ENCODE peak calls at places on chromosome 17, in six cellular contexts. G, Y, R, V, Z and S are unnamed samples.

GRCh38 chr17:80559688-80560290 is 15.2 kb downstream of the RPTOR start:
- DNase-seq in Y (no peak), G (no peak), R (no peak), V (peak), Z (no peak), S (no peak)

GRCh38 chr17:82241183-82241925 is 12.5 kb downstream of the SLC16A3 start:
- DNase-seq in Z (no peak), Y (peak), V (no peak), G (no peak), R (no peak), S (no peak)

GRCh38 chr17:44966348-44967025 is 1.6 kb downstream of the C1QL1 start:
- DNase-seq in R (no peak), Z (no peak), V (no peak), Y (no peak), G (no peak), S (no peak)

GRCh38 chr17:58966208-58966607 is 140.5 kb downstream of the TRIM37 start:
- DNase-seq in R (no peak), Y (no peak), Z (no peak), G (no peak), V (no peak), S (no peak)

GRCh38 chr17:61463068-61463980 is 11.1 kb downstream of the TBX4 start:
- DNase-seq in R (no peak), V (no peak), G (no peak), Z (no peak), Y (no peak), S (no peak)

GRCh38 chr17:80413771-80414507 is 1.0 kb upstream of the ENDOV start:
- DNase-seq in Z (no peak), R (no peak), Y (no peak), V (no peak), G (no peak), S (no peak)

GRCh38 chr17:78174332-78174869 is 6.0 kb downstream of the SYNGR2 start:
- DNase-seq in R (no peak), V (no peak), Z (no peak), Y (no peak), G (peak), S (no peak)

GRCh38 chr17:72792771-72793170 is 299.7 kb downstream of the SLC39A11 start:
- DNase-seq in V (no peak), G (no peak), Y (no peak), R (no peak), Z (no peak), S (no peak)

GRCh38 chr17:10663231-10663630 is 6.1 kb upstream of the MYH3 start:
- DNase-seq in Y (no peak), G (no peak), Z (no peak), V (no peak), R (no peak), S (no peak)

GRCh38 chr17:19003966-19004600 is 481 bp downstream of the FAM83G start:
- DNase-seq in R (peak), Z (no peak), G (peak), V (no peak), Y (peak), S (no peak)

GRCh38 chr17:56595831-56596740 is 2.6 kb downstream of the NOG start:
- DNase-seq in R (no peak), Y (peak), V (no peak), Z (peak), G (peak), S (no peak)

GRCh38 chr17:82283208-82283749 is 9.8 kb upstream of the CSNK1D start:
- DNase-seq in R (no peak), Z (peak), V (no peak), Y (peak), G (no peak), S (peak)

GRCh38 chr17:8766731-8767130 is 8.4 kb upstream of the SPDYE4 start:
- DNase-seq in Y (no peak), G (no peak), V (no peak), R (no peak), Z (no peak), S (no peak)

GRCh38 chr17:11276486-11276885 is 35.5 kb downstream of the SHISA6 start:
- DNase-seq in G (no peak), V (no peak), Z (no peak), Y (no peak), R (no peak), S (no peak)

GRCh38 chr17:67215991-67216421 is 29.0 kb downstream of the HELZ start:
- DNase-seq in Y (no peak), Z (no peak), R (no peak), V (no peak), G (no peak), S (no peak)

GRCh38 chr17:41340934-41341861 is 9.4 kb downstream of the KRT33A start:
- DNase-seq in Z (no peak), V (no peak), G (no peak), R (no peak), Y (no peak), S (no peak)

GRCh38 chr17:70848785-70849184 is 679.5 kb downstream of the KCNJ2 start:
- DNase-seq in Z (no peak), G (no peak), Y (peak), V (peak), R (no peak), S (no peak)

GRCh38 chr17:48478224-48479013 is 48.4 kb upstream of the SKAP1 start:
- DNase-seq in R (peak), Z (no peak), Y (no peak), V (no peak), G (peak), S (no peak)

GRCh38 chr17:37642706-37643105 is 540 bp downstream of the DDX52 start:
- DNase-seq in V (no peak), Y (no peak), G (peak), R (no peak), Z (no peak), S (no peak)

GRCh38 chr17:40021471-40021961 is 6.3 kb downstream of the CSF3 start:
- DNase-seq in R (no peak), Y (peak), V (no peak), G (no peak), Z (no peak), S (no peak)

GRCh38 chr17:57623620-57624019 is 121.5 kb downstream of the CCDC182 start:
- DNase-seq in R (no peak), Y (no peak), Z (no peak), G (peak), V (no peak), S (no peak)

GRCh38 chr17:8164815-8165131 is 2.0 kb upstream of the VAMP2 start:
- DNase-seq in Z (no peak), Y (no peak), V (no peak), R (no peak), G (no peak), S (no peak)

GRCh38 chr17:72171703-72172670 is 51.2 kb downstream of the SOX9 start:
- DNase-seq in Z (no peak), V (no peak), G (no peak), Y (no peak), R (no peak), S (no peak)

GRCh38 chr17:66165537-66166123 is 26.3 kb downstream of the CEP112 start:
- DNase-seq in V (peak), G (peak), Z (peak), Y (peak), R (peak), S (peak)

GRCh38 chr17:48997103-48997826 is at the start of gene IGF2BP1:
- DNase-seq in V (no peak), G (peak), Z (no peak), Y (no peak), R (no peak), S (no peak)

GRCh38 chr17:40323731-40324650 is 15.0 kb downstream of the RARA start:
- DNase-seq in Y (no peak), G (no peak), Z (no peak), R (no peak), V (no peak), S (no peak)

GRCh38 chr17:29959658-29960337 is 18.4 kb downstream of the EFCAB5 start:
- DNase-seq in G (no peak), Y (no peak), V (no peak), R (no peak), Z (no peak), S (no peak)

GRCh38 chr17:72287586-72287985 is 166.8 kb downstream of the SOX9 start:
- DNase-seq in Z (peak), R (no peak), G (no peak), V (no peak), Y (no peak), S (no peak)